ENCODE peak calls at places on chromosome 7, in six cellular contexts. G, C, P, T, V and J are unnamed samples.

GRCh38 chr7:44431091-44431608 is 59.3 kb downstream of the NUDCD3 start:
- DNase-seq in T (peak), P (no peak), C (no peak), G (peak), V (peak), J (no peak)

GRCh38 chr7:24500599-24501451 is 72.4 kb upstream of the PALS2 start:
- DNase-seq in C (no peak), G (no peak), P (no peak), T (no peak), V (no peak), J (no peak)

GRCh38 chr7:69845721-69846495 is 247.6 kb downstream of the AUTS2 start:
- DNase-seq in C (no peak), P (no peak), G (no peak), T (no peak), V (no peak), J (no peak)

GRCh38 chr7:131188367-131189339 is 139.0 kb upstream of the MKLN1 start:
- DNase-seq in V (peak), T (peak), C (peak), P (no peak), G (peak), J (peak)

GRCh38 chr7:98907570-98907969 is 29.2 kb downstream of the TRRAP start:
- DNase-seq in V (no peak), G (peak), T (no peak), P (no peak), C (no peak), J (no peak)

GRCh38 chr7:37040330-37040729 is 316.0 kb upstream of the AOAH start:
- DNase-seq in T (no peak), P (no peak), V (no peak), G (no peak), C (no peak), J (no peak)

GRCh38 chr7:35735396-35735795 is 40.5 kb upstream of the HERPUD2 start:
- DNase-seq in P (no peak), T (no peak), V (no peak), C (no peak), G (no peak), J (no peak)

GRCh38 chr7:8214162-8214897 is 47.6 kb downstream of the ICA1 start:
- DNase-seq in C (peak), P (no peak), V (peak), G (no peak), T (no peak), J (no peak)

GRCh38 chr7:30285531-30286284 is 1.3 kb downstream of the ZNRF2 start:
- DNase-seq in C (no peak), P (peak), T (peak), G (peak), V (no peak), J (peak)

GRCh38 chr7:122528879-122529481 is 169.9 kb downstream of the RNF133 start:
- DNase-seq in C (no peak), T (no peak), P (no peak), G (peak), V (peak), J (peak)

GRCh38 chr7:143285806-143286521 is 1.2 kb downstream of the TMEM139 start:
- DNase-seq in G (no peak), C (no peak), T (no peak), V (no peak), P (no peak), J (no peak)

GRCh38 chr7:1950623-1951523 is 280.8 kb downstream of the ELFN1 start:
- DNase-seq in G (no peak), P (peak), C (no peak), T (peak), V (no peak), J (peak)

GRCh38 chr7:140889645-140890044 is 35.1 kb downstream of the BRAF start:
- DNase-seq in T (no peak), V (no peak), C (no peak), P (no peak), G (no peak), J (no peak)

GRCh38 chr7:221996-222715 is 29.8 kb downstream of the FAM20C start:
- DNase-seq in G (no peak), C (no peak), V (no peak), P (no peak), T (no peak), J (no peak)

GRCh38 chr7:97116308-97116707 is 1.2 kb upstream of the SDHAF3 start:
- DNase-seq in G (no peak), P (no peak), T (no peak), C (no peak), V (no peak), J (no peak)

GRCh38 chr7:97004931-97005763 is at the start of gene DLX6:
- DNase-seq in P (no peak), T (no peak), C (peak), V (no peak), G (peak), J (peak)

GRCh38 chr7:149729586-149729982 is 43.8 kb downstream of the ZNF467 start:
- DNase-seq in C (peak), T (no peak), G (no peak), V (no peak), P (no peak), J (no peak)

GRCh38 chr7:30846378-30846777 is 65.3 kb upstream of the AQP1 start:
- DNase-seq in P (no peak), V (peak), C (no peak), G (no peak), T (no peak), J (no peak)

GRCh38 chr7:46545790-46546189 is 624.7 kb upstream of the IGFBP3 start:
- DNase-seq in P (no peak), V (peak), T (no peak), G (peak), C (no peak), J (peak)

GRCh38 chr7:28745351-28745750 is 212.8 kb downstream of the TRIL start:
- DNase-seq in G (no peak), V (no peak), T (peak), C (no peak), P (no peak), J (no peak)

GRCh38 chr7:27147211-27148030 is at the start of gene HOXA6:
- DNase-seq in P (peak), C (peak), V (no peak), T (peak), G (no peak), J (no peak)

GRCh38 chr7:38374507-38374906 is 101.1 kb upstream of the TARP start:
- DNase-seq in V (no peak), C (no peak), G (peak), P (no peak), T (no peak), J (peak)

GRCh38 chr7:130853503-130854279 is 119.7 kb upstream of the KLF14 start:
- DNase-seq in T (no peak), C (no peak), G (peak), V (no peak), P (no peak), J (peak)

GRCh38 chr7:2713370-2713769 is 25.4 kb downstream of the AMZ1 start:
- DNase-seq in T (no peak), C (no peak), P (no peak), G (no peak), V (no peak), J (no peak)

GRCh38 chr7:1694551-1694950 is 24.5 kb downstream of the ELFN1 start:
- DNase-seq in P (no peak), T (peak), G (no peak), V (no peak), C (peak), J (no peak)

GRCh38 chr7:121385800-121386179 is 10.3 kb downstream of the FAM3C start:
- DNase-seq in T (no peak), P (no peak), C (no peak), G (no peak), V (no peak), J (peak)

GRCh38 chr7:50835156-50835555 is 52.5 kb upstream of the GRB10 start:
- DNase-seq in P (no peak), V (no peak), T (no peak), G (peak), C (no peak), J (no peak)

GRCh38 chr7:67022501-67022900 is 25.9 kb downstream of the TYW1 start:
- DNase-seq in V (no peak), T (no peak), P (no peak), G (no peak), C (no peak), J (no peak)

GRCh38 chr7:150940446-150941102 is 37.5 kb downstream of the KCNH2 start:
- DNase-seq in C (peak), P (no peak), T (no peak), G (no peak), V (no peak), J (no peak)

GRCh38 chr7:284762-285722 is 4.9 kb upstream of the FOXL3 start:
- DNase-seq in G (no peak), T (no peak), C (peak), P (peak), V (no peak), J (no peak)

GRCh38 chr7:66766041-66766440 is 25.5 kb downstream of the RABGEF1 start:
- DNase-seq in T (no peak), V (no peak), G (no peak), C (no peak), P (no peak), J (no peak)

GRCh38 chr7:19294629-19295028 is 149.4 kb upstream of the FERD3L start:
- DNase-seq in G (no peak), T (no peak), C (no peak), P (no peak), V (no peak), J (peak)

GRCh38 chr7:124276005-124276606 is 243.2 kb upstream of the TMEM229A start:
- DNase-seq in V (no peak), C (no peak), P (no peak), G (peak), T (no peak), J (peak)

GRCh38 chr7:4650471-4651047 is 31.5 kb upstream of the FOXK1 start:
- DNase-seq in V (no peak), G (no peak), C (peak), P (no peak), T (no peak), J (peak)

GRCh38 chr7:100493476-100494264 is 9.9 kb downstream of the NYAP1 start:
- DNase-seq in T (no peak), G (no peak), P (peak), C (no peak), V (no peak), J (no peak)

DNA sequence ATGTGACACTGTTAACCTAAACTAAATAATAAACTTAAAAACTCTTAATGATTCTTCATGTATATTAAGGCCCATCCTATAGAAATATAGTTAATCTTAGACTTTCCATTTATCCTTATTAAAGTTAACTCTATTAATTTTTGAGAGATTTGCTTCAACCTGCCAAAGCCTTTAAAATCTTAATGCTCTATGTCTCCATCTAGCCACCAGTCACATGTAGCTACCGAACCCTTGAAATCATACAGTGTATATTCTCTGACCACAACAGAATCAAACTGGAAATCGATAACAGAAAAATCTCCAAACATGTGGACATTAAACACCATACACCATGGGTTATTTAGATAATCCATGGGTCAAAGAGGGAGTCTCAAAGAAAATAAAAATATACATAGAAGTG is 51.9 kb downstream of the ASZ1 start:
- DNase-seq in P (no peak), T (no peak), G (no peak), V (no peak), C (no peak), J (peak)
- TF ChIP-seq CTCF in P (no peak), T (no peak), G (no peak), V (peak), C (no peak), J (peak)

DNA sequence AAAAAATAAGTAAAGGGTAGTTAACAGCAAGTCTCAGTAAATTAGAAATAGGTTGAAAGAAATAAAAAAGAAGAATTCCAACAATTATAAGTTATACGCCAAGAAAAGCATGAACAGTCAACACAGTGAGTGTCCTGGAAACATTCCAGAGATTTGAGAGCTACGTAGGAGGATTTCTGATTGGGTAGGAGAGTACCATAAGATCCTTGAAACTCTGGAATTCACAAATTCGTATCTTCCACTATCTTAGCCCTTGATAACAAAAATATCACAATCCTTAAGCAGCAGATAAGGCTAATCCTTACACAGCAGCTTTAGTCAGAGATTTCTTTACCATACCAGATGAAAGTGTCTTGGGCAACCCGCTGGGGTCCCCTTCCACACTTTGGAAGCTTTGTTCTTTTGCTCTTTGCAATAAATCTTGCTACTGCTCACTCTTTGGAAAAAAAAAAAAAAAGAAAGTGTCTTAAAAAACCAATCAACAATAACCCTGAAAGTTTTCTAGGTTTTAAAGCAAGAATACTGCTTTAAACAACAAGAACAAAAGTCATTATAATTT is 8.2 kb downstream of the TPK1 start:
- DNase-seq in G (no peak), T (no peak), V (no peak), P (no peak), C (no peak), J (peak)
- H3K4me3 ChIP-seq in G (no peak), T (no peak), V (no peak), P (no peak), C (no peak), J (no peak)

DNA sequence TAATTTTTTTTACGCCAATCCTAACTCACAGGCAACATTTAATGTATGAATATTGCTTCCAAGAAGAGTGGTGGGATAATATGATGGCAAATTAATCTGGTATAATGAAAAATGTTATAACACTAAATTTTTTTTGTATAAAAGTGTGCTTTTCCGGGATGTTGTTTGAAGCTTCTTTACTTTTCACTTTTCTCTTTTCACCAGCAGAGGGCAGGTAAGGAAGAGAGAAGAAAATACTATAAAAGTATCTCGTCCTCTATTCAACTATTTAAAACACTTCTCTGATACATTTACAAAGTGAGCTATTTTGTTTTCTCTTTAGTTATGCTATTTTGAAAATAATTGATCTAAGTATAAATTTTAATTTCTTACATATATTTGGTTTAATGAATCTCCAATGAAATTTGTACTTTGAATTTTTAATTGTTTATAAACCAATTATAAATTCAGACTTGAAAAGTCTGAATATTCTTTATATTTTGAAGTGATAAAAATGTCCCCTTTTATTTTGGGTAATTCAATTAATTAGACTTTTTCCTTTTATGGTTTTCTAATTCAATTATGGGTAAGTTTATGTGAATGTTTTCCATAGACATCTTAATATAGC is 20.7 kb upstream of the CFTR start:
- DNase-seq in T (no peak), C (no peak), G (peak), P (no peak), V (no peak), J (peak)
- TF ChIP-seq CTCF in T (no peak), C (no peak), G (peak), P (peak), V (peak), J (peak)

GRCh38 chr7:128914566-128915151 is 4.2 kb upstream of the KCP start:
- DNase-seq in G (no peak), P (peak), T (no peak), C (peak), V (no peak), J (no peak)
- H3K4me3 ChIP-seq in G (no peak), P (no peak), T (no peak), C (no peak), V (no peak), J (no peak)